ENCODE peak calls at places on chromosomes 4 and X, in four cellular contexts. One of them, this sample, is unnamed.

GRCh38 chr4:155590751-155591150 is 75.9 kb upstream of the GUCY1A1 start:
- DNase-seq in thoracic aorta: no peak
- DNase-seq in hepatocyte: peak; percentile 19
- DNase-seq in fibroblast of lung: no peak
- DNase-seq in this sample: no peak

GRCh38 chr4:1767058-1767769 is 25.9 kb upstream of the FGFR3 start:
- DNase-seq in fibroblast of lung: no peak
- DNase-seq in thoracic aorta: no peak
- DNase-seq in hepatocyte: peak; percentile 84
- DNase-seq in this sample: no peak

GRCh38 chr4:177809786-177810185 is 367.5 kb upstream of the AGA start:
- DNase-seq in hepatocyte: peak; percentile 45
- DNase-seq in thoracic aorta: no peak
- DNase-seq in fibroblast of lung: no peak
- DNase-seq in this sample: no peak

GRCh38 chr4:7192252-7193039 is at the start of gene SORCS2:
- DNase-seq in hepatocyte: peak; percentile 91
- DNase-seq in fibroblast of lung: peak; percentile 53
- DNase-seq in thoracic aorta: no peak
- DNase-seq in this sample: peak; percentile 44

GRCh38 chrX:93874554-93874953 is 200.5 kb downstream of the FAM133A start:
- DNase-seq in hepatocyte: peak; percentile 72
- DNase-seq in fibroblast of lung: no peak
- DNase-seq in thoracic aorta: no peak
- DNase-seq in this sample: no peak

GRCh38 chr4:105058177-105058812 is 88.4 kb upstream of the TET2 start:
- DNase-seq in thoracic aorta: no peak
- DNase-seq in hepatocyte: no peak
- DNase-seq in fibroblast of lung: peak; percentile 95
- DNase-seq in this sample: no peak

GRCh38 chr4:73450398-73451004 is 14.5 kb downstream of the AFP start:
- DNase-seq in thoracic aorta: peak; percentile 6
- DNase-seq in fibroblast of lung: peak; percentile 98
- DNase-seq in hepatocyte: peak; percentile 25
- DNase-seq in this sample: no peak

GRCh38 chr4:61918507-61919462 is 718.7 kb downstream of the ADGRL3 start:
- DNase-seq in hepatocyte: no peak
- DNase-seq in thoracic aorta: no peak
- DNase-seq in fibroblast of lung: no peak
- DNase-seq in this sample: no peak

GRCh38 chrX:154599531-154599930 is 14.6 kb downstream of the CTAG1A start:
- DNase-seq in hepatocyte: no peak
- DNase-seq in thoracic aorta: no peak
- DNase-seq in fibroblast of lung: no peak
- DNase-seq in this sample: no peak

GRCh38 chr4:16875487-16875886 is 23.0 kb downstream of the LDB2 start:
- DNase-seq in fibroblast of lung: peak; percentile 98
- DNase-seq in thoracic aorta: no peak
- DNase-seq in hepatocyte: peak; percentile 38
- DNase-seq in this sample: no peak

GRCh38 chr4:16914208-16914607 is 15.8 kb upstream of the LDB2 start:
- DNase-seq in fibroblast of lung: peak; percentile 25
- DNase-seq in thoracic aorta: no peak
- DNase-seq in hepatocyte: no peak
- DNase-seq in this sample: no peak

GRCh38 chrX:70476934-70477733 is 32.5 kb downstream of the DLG3 start:
- DNase-seq in fibroblast of lung: peak; percentile 75
- DNase-seq in thoracic aorta: no peak
- DNase-seq in hepatocyte: peak; percentile 58
- DNase-seq in this sample: peak; percentile 52

GRCh38 chrX:10482262-10482661 is 138.1 kb downstream of the MID1 start:
- DNase-seq in thoracic aorta: no peak
- DNase-seq in fibroblast of lung: no peak
- DNase-seq in hepatocyte: no peak
- DNase-seq in this sample: no peak

GRCh38 chr4:39308576-39308975 is 57.6 kb downstream of the RFC1 start:
- DNase-seq in thoracic aorta: no peak
- DNase-seq in hepatocyte: no peak
- DNase-seq in fibroblast of lung: peak; percentile 54
- DNase-seq in this sample: no peak

GRCh38 chr4:8916914-8917305 is 45.3 kb upstream of the HMX1 start:
- DNase-seq in hepatocyte: peak; percentile 2
- DNase-seq in thoracic aorta: no peak
- DNase-seq in fibroblast of lung: no peak
- DNase-seq in this sample: no peak

GRCh38 chr4:140568507-140569306 is at the start of gene UCP1:
- DNase-seq in fibroblast of lung: peak; percentile 16
- DNase-seq in hepatocyte: peak; percentile 50
- DNase-seq in thoracic aorta: no peak
- DNase-seq in this sample: no peak

GRCh38 chrX:39645059-39645895 is 452.5 kb downstream of the BCOR start:
- DNase-seq in thoracic aorta: peak; percentile 47
- DNase-seq in hepatocyte: peak; percentile 63
- DNase-seq in fibroblast of lung: peak; percentile 82
- DNase-seq in this sample: no peak

GRCh38 chr4:91212140-91212681 is 1085.0 kb downstream of the CCSER1 start:
- DNase-seq in fibroblast of lung: no peak
- DNase-seq in hepatocyte: no peak
- DNase-seq in thoracic aorta: no peak
- DNase-seq in this sample: no peak

GRCh38 chr4:1245481-1246051 is 3.4 kb downstream of the CTBP1 start:
- DNase-seq in hepatocyte: peak; percentile 5
- DNase-seq in thoracic aorta: no peak
- DNase-seq in fibroblast of lung: no peak
- DNase-seq in this sample: no peak

GRCh38 chr4:8180310-8181093 is 18.6 kb upstream of the SH3TC1 start:
- DNase-seq in hepatocyte: no peak
- DNase-seq in thoracic aorta: no peak
- DNase-seq in fibroblast of lung: no peak
- DNase-seq in this sample: no peak

GRCh38 chrX:106894978-106895452 is 8.1 kb downstream of the RIPPLY1 start:
- DNase-seq in thoracic aorta: no peak
- DNase-seq in fibroblast of lung: peak; percentile 76
- DNase-seq in hepatocyte: peak; percentile 47
- DNase-seq in this sample: no peak

GRCh38 chr4:74038161-74039064 is at the start of gene CXCL3:
- DNase-seq in fibroblast of lung: peak; percentile 40
- DNase-seq in thoracic aorta: peak; percentile 12
- DNase-seq in hepatocyte: peak; percentile 83
- DNase-seq in this sample: peak; percentile 94

GRCh38 chr4:109256847-109257246 is 45.6 kb downstream of the COL25A1 start:
- DNase-seq in fibroblast of lung: peak; percentile 41
- DNase-seq in hepatocyte: no peak
- DNase-seq in thoracic aorta: no peak
- DNase-seq in this sample: no peak

GRCh38 chr4:74456056-74456744 is 11.3 kb downstream of the AREG start:
- DNase-seq in hepatocyte: no peak
- DNase-seq in fibroblast of lung: no peak
- DNase-seq in thoracic aorta: no peak
- DNase-seq in this sample: no peak

GRCh38 chrX:140432328-140433025 is 72.4 kb downstream of the SOX3 start:
- DNase-seq in hepatocyte: peak; percentile 15
- DNase-seq in fibroblast of lung: peak; percentile 48
- DNase-seq in thoracic aorta: no peak
- DNase-seq in this sample: no peak

GRCh38 chrX:120556251-120556650 is 4.5 kb downstream of the CUL4B start:
- DNase-seq in thoracic aorta: no peak
- DNase-seq in fibroblast of lung: no peak
- DNase-seq in hepatocyte: no peak
- DNase-seq in this sample: no peak

GRCh38 chrX:74925210-74926088 is at the start of gene NEXMIF:
- DNase-seq in fibroblast of lung: peak; percentile 11
- DNase-seq in hepatocyte: no peak
- DNase-seq in thoracic aorta: no peak
- DNase-seq in this sample: no peak

GRCh38 chr4:152594981-152595916 is 59.4 kb upstream of the FBXW7 start:
- DNase-seq in thoracic aorta: no peak
- DNase-seq in hepatocyte: no peak
- DNase-seq in fibroblast of lung: no peak
- DNase-seq in this sample: no peak

DNA sequence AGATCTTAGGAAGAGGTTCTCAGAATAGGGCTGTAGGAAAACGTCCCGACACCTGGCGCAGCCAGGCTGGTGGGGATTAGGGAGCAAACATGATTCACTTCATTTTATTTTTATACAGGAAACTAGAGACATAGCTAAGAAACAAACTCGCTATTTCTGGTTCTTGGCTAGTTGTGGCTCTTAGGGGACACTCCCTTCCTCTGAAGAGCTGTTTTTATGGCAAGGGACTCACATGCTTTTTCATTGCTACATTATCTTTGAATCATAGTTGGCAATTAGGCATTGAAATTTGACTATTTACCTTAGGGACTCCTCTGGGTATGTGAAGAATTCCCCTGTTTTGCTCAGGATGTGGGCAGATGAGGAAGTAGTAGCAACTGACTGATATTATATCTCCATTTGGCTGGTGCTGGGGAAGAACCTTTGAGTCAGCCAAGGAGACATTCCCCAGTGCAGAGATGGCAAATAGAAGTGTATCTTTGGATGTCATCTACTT is 174.5 kb downstream of the SMIM20 start:
- DNase-seq in hepatocyte: no peak
- DNase-seq in fibroblast of lung: peak; percentile 75
- DNase-seq in thoracic aorta: no peak
- DNase-seq in this sample: no peak
- H3K27ac ChIP-seq in hepatocyte: no peak overlapping the region
- H3K27ac ChIP-seq in fibroblast of lung: no peak overlapping the region
- H3K27ac ChIP-seq in thoracic aorta: no peak overlapping the region
- H3K27ac ChIP-seq in this sample: peak overlapping the region; percentile 35

GRCh38 chrX:110853610-110854009 is 58.0 kb upstream of the CHRDL1 start:
- DNase-seq in fibroblast of lung: peak; percentile 14
- DNase-seq in hepatocyte: peak; percentile 35
- DNase-seq in thoracic aorta: no peak
- DNase-seq in this sample: no peak

GRCh38 chrX:110847334-110847733 is 51.7 kb upstream of the CHRDL1 start:
- DNase-seq in thoracic aorta: no peak
- DNase-seq in fibroblast of lung: peak; percentile 45
- DNase-seq in hepatocyte: peak; percentile 75
- DNase-seq in this sample: no peak

GRCh38 chrX:110851780-110852179 is 56.2 kb upstream of the CHRDL1 start:
- DNase-seq in hepatocyte: peak; percentile 27
- DNase-seq in fibroblast of lung: peak; percentile 14
- DNase-seq in thoracic aorta: no peak
- DNase-seq in this sample: no peak

DNA sequence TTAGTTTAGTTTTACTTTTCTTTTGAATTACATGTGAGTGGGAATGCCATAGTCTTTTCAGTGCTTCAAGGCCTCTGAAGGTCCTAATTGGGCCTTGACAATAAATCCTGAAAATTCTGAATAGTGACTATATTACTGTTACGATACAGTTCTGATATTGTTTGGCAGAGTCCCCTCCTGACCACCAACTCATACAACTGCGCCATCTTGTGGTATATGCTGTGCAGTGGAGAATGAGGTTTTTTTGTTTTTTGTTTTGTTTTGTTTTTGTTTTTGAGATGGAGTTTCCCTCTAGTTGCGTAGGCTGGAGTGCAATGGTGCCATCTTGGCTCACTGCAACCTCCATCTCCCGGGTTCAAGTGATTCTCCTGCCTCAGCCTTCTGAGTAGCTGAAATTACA is 56.6 kb upstream of the CHRDL1 start:
- DNase-seq in thoracic aorta: no peak
- DNase-seq in fibroblast of lung: peak; percentile 4
- DNase-seq in hepatocyte: peak; percentile 19
- DNase-seq in this sample: no peak
- TF ChIP-seq CTCF in thoracic aorta: no peak
- TF ChIP-seq CTCF in fibroblast of lung: peak; percentile 59
- TF ChIP-seq CTCF in hepatocyte: peak; percentile 51
- TF ChIP-seq CTCF in this sample: no peak

GRCh38 chr4:41432219-41432618 is 105.7 kb upstream of the LIMCH1 start:
- DNase-seq in thoracic aorta: no peak
- DNase-seq in hepatocyte: no peak
- DNase-seq in fibroblast of lung: no peak
- DNase-seq in this sample: no peak
- H3K4me1 ChIP-seq in thoracic aorta: peaks cover 89% of the 10 kb centered on the region
- H3K4me1 ChIP-seq in hepatocyte: peaks cover 15% of the 10 kb centered on the region
- H3K4me1 ChIP-seq in fibroblast of lung: no peaks in the 10 kb centered on the region
- H3K4me1 ChIP-seq in this sample: peaks cover 27% of the 10 kb centered on the region

DNA sequence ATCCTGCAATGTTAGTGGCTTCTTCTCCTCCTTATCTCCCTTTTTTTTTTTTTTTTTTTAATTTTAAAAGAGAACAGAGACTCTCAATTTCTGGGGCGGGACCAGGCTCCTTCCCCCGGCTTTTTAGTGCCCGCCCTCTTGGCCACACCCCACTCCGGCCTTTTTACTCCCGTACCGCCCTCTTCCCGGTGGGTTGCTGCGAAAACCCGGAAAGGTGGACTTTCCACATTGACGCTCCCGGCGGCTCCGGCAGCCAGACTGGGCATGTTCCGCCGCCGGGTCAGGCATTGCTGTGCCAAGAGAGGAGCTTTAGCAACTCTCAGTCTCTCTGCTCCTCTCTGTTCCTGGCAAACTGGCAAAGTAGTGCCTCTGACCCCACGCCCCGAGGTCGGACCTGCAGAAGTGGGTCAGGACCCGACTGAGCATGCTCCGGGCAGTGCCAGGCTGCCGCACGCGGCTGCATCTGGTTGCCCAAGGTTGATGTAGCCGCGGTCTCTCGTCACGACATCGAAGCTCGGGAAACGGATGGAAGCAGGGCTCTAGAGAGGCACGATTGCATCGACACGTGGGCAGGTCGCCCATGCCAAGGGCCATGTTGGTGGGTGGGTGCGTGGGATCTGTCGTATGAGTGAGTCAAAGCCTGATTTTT is 1.1 kb upstream of the MFAP3L start:
- DNase-seq in thoracic aorta: peak; percentile 74
- DNase-seq in hepatocyte: peak; percentile 96
- DNase-seq in fibroblast of lung: peak; percentile 99
- DNase-seq in this sample: peak; percentile 93
- H3K27ac ChIP-seq in thoracic aorta: no peak overlapping the region
- H3K27ac ChIP-seq in hepatocyte: peak overlapping the region; percentile 95
- H3K27ac ChIP-seq in fibroblast of lung: no peak overlapping the region
- H3K27ac ChIP-seq in this sample: peak overlapping the region; percentile 82

This sample was measured in left lung.